ENCODE peak calls at places on chromosome 5, in four cellular contexts. E is H1, X is HepG2, J is HCT116. Y is an unnamed sample.

GRCh38 chr5:140349244-140349643 is 2.8 kb upstream of the HBEGF start:
- DNase-seq in X (no peak), J (no peak), E (no peak), Y (no peak)

GRCh38 chr5:82480331-82480730 is 202.2 kb upstream of the RPS23 start:
- DNase-seq in X (no peak), E (no peak), J (no peak), Y (no peak)

GRCh38 chr5:139182528-139183296 is 15.5 kb downstream of the SIL1 start:
- DNase-seq in J (no peak), E (no peak), X (no peak), Y (no peak)

GRCh38 chr5:160119142-160119904 is at the start of gene PWWP2A:
- DNase-seq in E (peak; percentile 99), J (peak; percentile 100), X (peak; percentile 100), Y (peak; percentile 100)

GRCh38 chr5:96093890-96094381 is 132.3 kb upstream of the ELL2 start:
- DNase-seq in J (peak; percentile 53), E (no peak), X (peak; percentile 74), Y (no peak)

GRCh38 chr5:96476654-96477053 is 43.6 kb upstream of the PCSK1 start:
- DNase-seq in J (no peak), X (no peak), E (no peak), Y (no peak)

GRCh38 chr5:180352116-180352975 is 790 bp downstream of the GFPT2 start:
- DNase-seq in E (no peak), J (no peak), X (no peak), Y (no peak)

GRCh38 chr5:90161399-90161798 is 248.2 kb downstream of the CETN3 start:
- DNase-seq in X (peak; percentile 18), E (peak; percentile 31), J (peak; percentile 39), Y (no peak)

GRCh38 chr5:103512506-103512905 is 50.1 kb downstream of the NUDT12 start:
- DNase-seq in E (no peak), J (no peak), X (no peak), Y (no peak)

GRCh38 chr5:19733612-19734495 is 254.1 kb downstream of the CDH18 start:
- DNase-seq in X (no peak), J (no peak), E (peak; percentile 17), Y (no peak)

GRCh38 chr5:169126376-169127043 is 174.4 kb downstream of the SLIT3 start:
- DNase-seq in X (no peak), E (no peak), J (no peak), Y (no peak)

GRCh38 chr5:124843596-124843899 is 97.1 kb upstream of the ZNF608 start:
- DNase-seq in J (no peak), E (no peak), X (no peak), Y (no peak)

GRCh38 chr5:157718529-157718928 is 12.7 kb upstream of the THG1L start:
- DNase-seq in J (peak; percentile 19), E (no peak), X (peak; percentile 23), Y (peak; percentile 28)

GRCh38 chr5:52693279-52693678 is 94.4 kb upstream of the ITGA1 start:
- DNase-seq in X (peak; percentile 30), E (no peak), J (no peak), Y (no peak)

GRCh38 chr5:114407783-114408182 is 45.9 kb downstream of the KCNN2 start:
- DNase-seq in J (no peak), X (no peak), E (no peak), Y (peak; percentile 34)

GRCh38 chr5:83987513-83988292 is 267.0 kb upstream of the HAPLN1 start:
- DNase-seq in E (no peak), J (no peak), X (no peak), Y (no peak)

GRCh38 chr5:36054646-36055045 is 12.0 kb downstream of the UGT3A2 start:
- DNase-seq in J (no peak), E (no peak), X (no peak), Y (no peak)

GRCh38 chr5:88674262-88675158 is 208.5 kb downstream of the MEF2C start:
- DNase-seq in J (no peak), E (no peak), X (no peak), Y (no peak)

GRCh38 chr5:135263022-135263668 is 135.9 kb downstream of the MACROH2A1 start:
- DNase-seq in J (peak; percentile 73), X (peak; percentile 98), E (no peak), Y (no peak)

GRCh38 chr5:112709416-112709815 is 28.3 kb upstream of the APC start:
- DNase-seq in X (no peak), J (no peak), E (no peak), Y (no peak)

GRCh38 chr5:24363789-24364534 is 280.8 kb downstream of the CDH10 start:
- DNase-seq in X (no peak), E (no peak), J (no peak), Y (no peak)

GRCh38 chr5:93902288-93902687 is 160.9 kb upstream of the POU5F2 start:
- DNase-seq in X (peak; percentile 76), E (no peak), J (no peak), Y (no peak)

GRCh38 chr5:93894471-93895354 is 153.3 kb upstream of the POU5F2 start:
- DNase-seq in E (no peak), X (no peak), J (peak; percentile 10), Y (no peak)

GRCh38 chr5:93904917-93905316 is 163.5 kb upstream of the POU5F2 start:
- DNase-seq in J (no peak), X (peak; percentile 70), E (no peak), Y (no peak)

GRCh38 chr5:93899026-93899600 is 157.7 kb upstream of the POU5F2 start:
- DNase-seq in X (no peak), E (no peak), J (no peak), Y (no peak)
- TF ChIP-seq YY1 in X (no peak), E (no peak), J (no peak), Y (no peak)

GRCh38 chr5:502325-503079 is 21.7 kb downstream of the SLC9A3 start:
- DNase-seq in X (no peak), E (no peak), J (no peak), Y (no peak)
- TF ChIP-seq YY1 in X (no peak), E (no peak), J (no peak), Y (no peak)

DNA sequence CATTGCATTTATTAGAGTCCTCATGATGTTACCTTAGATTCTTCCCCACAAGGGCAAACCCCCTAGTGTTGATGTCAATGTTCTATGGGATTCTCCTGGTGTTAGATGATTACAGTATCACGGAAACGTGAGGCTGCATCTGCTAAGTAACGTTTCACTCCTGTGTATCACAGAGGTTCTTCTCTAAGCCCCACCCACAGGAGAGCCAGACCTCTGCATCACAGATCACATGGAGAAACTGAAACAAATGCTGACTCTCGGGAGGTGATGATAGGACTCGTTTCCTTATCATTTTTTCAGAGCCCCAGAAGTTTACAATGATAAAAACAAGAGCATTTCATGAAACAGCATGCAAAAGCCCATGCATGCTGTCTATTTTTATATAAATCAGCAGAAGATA is 114.6 kb downstream of the TENT4A start:
- DNase-seq in J (no peak), X (no peak), E (no peak), Y (no peak)
- TF ChIP-seq YY1 in J (no peak), X (no peak), E (no peak), Y (no peak)

GRCh38 chr5:374631-375335 is 53.3 kb downstream of the AHRR start:
- DNase-seq in J (no peak), X (no peak), E (no peak), Y (no peak)
- TF ChIP-seq YY1 in J (no peak), X (no peak), E (no peak), Y (no peak)

GRCh38 chr5:1004598-1005361 is 3.8 kb upstream of the NKD2 start:
- DNase-seq in J (no peak), E (no peak), X (no peak), Y (no peak)
- TF ChIP-seq YY1 in J (no peak), E (no peak), X (no peak), Y (no peak)

GRCh38 chr5:68332546-68332945 is 117.0 kb downstream of the PIK3R1 start:
- DNase-seq in J (no peak), E (no peak), X (no peak), Y (no peak)
- TF ChIP-seq YY1 in J (no peak), E (no peak), X (no peak), Y (no peak)

GRCh38 chr5:72817076-72817476 is 615 bp downstream of the TNPO1 start:
- DNase-seq in E (no peak), J (peak; percentile 7), X (peak; percentile 3), Y (no peak)

GRCh38 chr5:72817639-72818266 is 1.3 kb downstream of the TNPO1 start:
- DNase-seq in X (no peak), E (no peak), J (no peak), Y (no peak)

GRCh38 chr5:72816297-72817075 is at the start of gene TNPO1:
- DNase-seq in J (peak; percentile 79), E (peak; percentile 84), X (peak; percentile 77), Y (peak; percentile 45)

GRCh38 chr5:72821776-72822175 is 5.3 kb downstream of the TNPO1 start:
- DNase-seq in J (no peak), E (no peak), X (no peak), Y (no peak)

DNA sequence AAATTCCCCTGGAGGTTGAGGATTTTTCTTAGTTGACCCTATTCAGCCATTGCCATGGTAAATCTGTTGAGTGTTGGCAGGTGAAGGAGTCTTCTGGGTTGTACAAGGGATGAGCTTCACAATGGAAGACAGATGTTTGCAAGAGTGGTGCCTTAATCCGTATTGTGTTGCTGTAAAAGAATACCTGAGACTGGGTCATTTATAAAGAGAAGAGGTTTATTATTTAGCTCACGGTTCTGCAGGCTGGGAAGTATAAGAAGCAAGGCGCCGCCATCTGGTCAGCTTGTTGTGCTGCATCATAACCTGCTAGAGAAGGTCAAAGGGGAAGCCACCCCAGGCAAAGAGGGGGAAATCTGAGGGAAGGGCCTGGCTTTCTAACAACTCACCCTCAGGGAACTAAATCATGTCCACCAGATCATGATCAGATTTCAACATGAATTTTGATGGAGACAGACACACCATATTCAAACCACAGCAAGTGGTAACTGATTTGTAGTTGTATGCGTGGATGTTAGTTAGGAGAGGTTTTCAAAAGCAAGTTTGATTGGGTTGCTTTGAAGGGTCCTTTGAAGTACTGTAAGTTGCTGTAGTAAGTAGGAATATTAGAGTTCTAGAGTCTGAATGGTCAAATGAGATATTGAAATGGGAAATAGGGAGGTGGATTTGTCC is 2.5 kb downstream of the TNPO1 start:
- DNase-seq in E (peak; percentile 31), X (peak; percentile 53), J (peak; percentile 37), Y (no peak)
- TF ChIP-seq YY1 in E (peak; percentile 51), X (no peak), J (no peak), Y (peak; percentile 71)

DNA sequence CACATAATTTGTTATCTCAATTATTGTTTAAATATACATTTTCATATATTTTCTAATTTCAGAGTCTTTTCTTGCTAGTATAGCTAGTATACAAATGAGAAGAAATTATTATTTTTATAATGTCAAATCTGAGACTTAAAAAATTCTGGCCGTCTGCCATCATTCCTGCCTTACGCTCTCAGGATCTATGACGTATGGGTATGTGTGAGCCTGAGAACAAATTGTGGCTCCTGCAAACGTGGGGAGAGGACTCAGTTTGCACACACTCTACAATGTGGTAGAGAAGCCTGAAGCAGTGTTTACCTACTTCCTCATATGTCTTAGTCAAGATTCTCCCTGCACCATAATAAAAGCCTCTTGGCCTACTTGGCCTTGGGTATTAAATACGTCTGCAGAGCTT is 825.4 kb downstream of the SEMA5A start:
- DNase-seq in J (no peak), X (no peak), E (no peak), Y (no peak)
- TF ChIP-seq YY1 in J (no peak), X (no peak), E (no peak), Y (no peak)

GRCh38 chr5:30539004-30539634 is 654.4 kb upstream of the CDH6 start:
- DNase-seq in E (no peak), X (no peak), J (no peak), Y (no peak)
- TF ChIP-seq YY1 in E (no peak), X (no peak), J (no peak), Y (no peak)

Y was measured in GM12878.